ENCODE peak calls at places on chromosome 2, in ten cellular contexts. One of them, this sample, is unnamed.
A peak's percentile ranks its signal among the peaks of the same experiment; 100 is the strongest.

GRCh38 chr2:101630224-101630949 is 67.1 kb upstream of the MAP4K4 start:
- DNase-seq in neural progenitor cell: no peak
- DNase-seq in B cell: no peak
- DNase-seq in activated CD4-positive, alpha-beta T cell treated with anti-CD3 and anti-CD28 coated beads, Interleukin-2, amount 50 U/mL, for 1 hour: no peak
- DNase-seq in NCI-H1092 treated with DMSO at 0.1 percent for 48 hours: no peak
- DNase-seq in left lung: no peak
- DNase-seq in Daoy: peak; percentile 87
- DNase-seq in transverse colon: peak; percentile 17
- DNase-seq in stimulated activated CD8-positive, alpha-beta memory T cell treated with anti-CD3 and anti-CD28 coated beads, Interleukin-4, amount 100 ng/mL, for 1 hour: no peak
- DNase-seq in dorsolateral prefrontal cortex: no peak
- DNase-seq in this sample: no peak

GRCh38 chr2:168118733-168119518 is 128.5 kb downstream of the STK39 start:
- DNase-seq in transverse colon: no peak
- DNase-seq in activated CD4-positive, alpha-beta T cell treated with anti-CD3 and anti-CD28 coated beads, Interleukin-2, amount 50 U/mL, for 1 hour: no peak
- DNase-seq in B cell: peak; percentile 69
- DNase-seq in Daoy: peak; percentile 33
- DNase-seq in NCI-H1092 treated with DMSO at 0.1 percent for 48 hours: peak; percentile 19
- DNase-seq in stimulated activated CD8-positive, alpha-beta memory T cell treated with anti-CD3 and anti-CD28 coated beads, Interleukin-4, amount 100 ng/mL, for 1 hour: no peak
- DNase-seq in left lung: no peak
- DNase-seq in neural progenitor cell: peak; percentile 90
- DNase-seq in dorsolateral prefrontal cortex: no peak
- DNase-seq in this sample: peak; percentile 78

GRCh38 chr2:5250482-5250881 is 441.7 kb upstream of the SOX11 start:
- DNase-seq in NCI-H1092 treated with DMSO at 0.1 percent for 48 hours: no peak
- DNase-seq in dorsolateral prefrontal cortex: no peak
- DNase-seq in transverse colon: no peak
- DNase-seq in stimulated activated CD8-positive, alpha-beta memory T cell treated with anti-CD3 and anti-CD28 coated beads, Interleukin-4, amount 100 ng/mL, for 1 hour: no peak
- DNase-seq in left lung: no peak
- DNase-seq in activated CD4-positive, alpha-beta T cell treated with anti-CD3 and anti-CD28 coated beads, Interleukin-2, amount 50 U/mL, for 1 hour: no peak
- DNase-seq in Daoy: peak; percentile 84
- DNase-seq in B cell: no peak
- DNase-seq in neural progenitor cell: no peak
- DNase-seq in this sample: no peak

GRCh38 chr2:62844311-62845090 is 139.0 kb downstream of the EHBP1 start:
- DNase-seq in left lung: no peak
- DNase-seq in dorsolateral prefrontal cortex: no peak
- DNase-seq in B cell: no peak
- DNase-seq in activated CD4-positive, alpha-beta T cell treated with anti-CD3 and anti-CD28 coated beads, Interleukin-2, amount 50 U/mL, for 1 hour: no peak
- DNase-seq in NCI-H1092 treated with DMSO at 0.1 percent for 48 hours: no peak
- DNase-seq in Daoy: no peak
- DNase-seq in neural progenitor cell: no peak
- DNase-seq in transverse colon: no peak
- DNase-seq in stimulated activated CD8-positive, alpha-beta memory T cell treated with anti-CD3 and anti-CD28 coated beads, Interleukin-4, amount 100 ng/mL, for 1 hour: no peak
- DNase-seq in this sample: no peak

GRCh38 chr2:225581906-225582305 is 182.4 kb downstream of the NYAP2 start:
- DNase-seq in neural progenitor cell: no peak
- DNase-seq in left lung: peak; percentile 47
- DNase-seq in dorsolateral prefrontal cortex: peak; percentile 19
- DNase-seq in NCI-H1092 treated with DMSO at 0.1 percent for 48 hours: no peak
- DNase-seq in Daoy: no peak
- DNase-seq in transverse colon: no peak
- DNase-seq in stimulated activated CD8-positive, alpha-beta memory T cell treated with anti-CD3 and anti-CD28 coated beads, Interleukin-4, amount 100 ng/mL, for 1 hour: no peak
- DNase-seq in B cell: no peak
- DNase-seq in activated CD4-positive, alpha-beta T cell treated with anti-CD3 and anti-CD28 coated beads, Interleukin-2, amount 50 U/mL, for 1 hour: no peak
- DNase-seq in this sample: no peak

GRCh38 chr2:184039493-184039892 is 558.8 kb upstream of the ZNF804A start:
- DNase-seq in neural progenitor cell: no peak
- DNase-seq in Daoy: no peak
- DNase-seq in B cell: no peak
- DNase-seq in dorsolateral prefrontal cortex: no peak
- DNase-seq in stimulated activated CD8-positive, alpha-beta memory T cell treated with anti-CD3 and anti-CD28 coated beads, Interleukin-4, amount 100 ng/mL, for 1 hour: no peak
- DNase-seq in NCI-H1092 treated with DMSO at 0.1 percent for 48 hours: no peak
- DNase-seq in transverse colon: no peak
- DNase-seq in left lung: no peak
- DNase-seq in activated CD4-positive, alpha-beta T cell treated with anti-CD3 and anti-CD28 coated beads, Interleukin-2, amount 50 U/mL, for 1 hour: no peak
- DNase-seq in this sample: no peak

GRCh38 chr2:41042343-41042742 is 590.5 kb upstream of the SLC8A1 start:
- DNase-seq in neural progenitor cell: no peak
- DNase-seq in stimulated activated CD8-positive, alpha-beta memory T cell treated with anti-CD3 and anti-CD28 coated beads, Interleukin-4, amount 100 ng/mL, for 1 hour: no peak
- DNase-seq in left lung: no peak
- DNase-seq in B cell: no peak
- DNase-seq in activated CD4-positive, alpha-beta T cell treated with anti-CD3 and anti-CD28 coated beads, Interleukin-2, amount 50 U/mL, for 1 hour: no peak
- DNase-seq in NCI-H1092 treated with DMSO at 0.1 percent for 48 hours: no peak
- DNase-seq in transverse colon: no peak
- DNase-seq in Daoy: no peak
- DNase-seq in dorsolateral prefrontal cortex: no peak
- DNase-seq in this sample: peak; percentile 7

GRCh38 chr2:88810017-88810416 is 118.5 kb downstream of the RPIA start:
- DNase-seq in activated CD4-positive, alpha-beta T cell treated with anti-CD3 and anti-CD28 coated beads, Interleukin-2, amount 50 U/mL, for 1 hour: no peak
- DNase-seq in NCI-H1092 treated with DMSO at 0.1 percent for 48 hours: peak; percentile 23
- DNase-seq in Daoy: no peak
- DNase-seq in transverse colon: no peak
- DNase-seq in stimulated activated CD8-positive, alpha-beta memory T cell treated with anti-CD3 and anti-CD28 coated beads, Interleukin-4, amount 100 ng/mL, for 1 hour: no peak
- DNase-seq in dorsolateral prefrontal cortex: no peak
- DNase-seq in left lung: no peak
- DNase-seq in neural progenitor cell: no peak
- DNase-seq in B cell: no peak
- DNase-seq in this sample: no peak

GRCh38 chr2:236261452-236261851 is 2.8 kb downstream of the ASB18 start:
- DNase-seq in stimulated activated CD8-positive, alpha-beta memory T cell treated with anti-CD3 and anti-CD28 coated beads, Interleukin-4, amount 100 ng/mL, for 1 hour: no peak
- DNase-seq in B cell: no peak
- DNase-seq in transverse colon: no peak
- DNase-seq in Daoy: peak; percentile 21
- DNase-seq in NCI-H1092 treated with DMSO at 0.1 percent for 48 hours: no peak
- DNase-seq in dorsolateral prefrontal cortex: no peak
- DNase-seq in left lung: no peak
- DNase-seq in neural progenitor cell: no peak
- DNase-seq in activated CD4-positive, alpha-beta T cell treated with anti-CD3 and anti-CD28 coated beads, Interleukin-2, amount 50 U/mL, for 1 hour: no peak
- DNase-seq in this sample: no peak

GRCh38 chr2:127700527-127701192 is 637 bp upstream of the SFT2D3 start:
- DNase-seq in activated CD4-positive, alpha-beta T cell treated with anti-CD3 and anti-CD28 coated beads, Interleukin-2, amount 50 U/mL, for 1 hour: peak; percentile 17
- DNase-seq in left lung: peak; percentile 91
- DNase-seq in dorsolateral prefrontal cortex: no peak
- DNase-seq in Daoy: peak; percentile 37
- DNase-seq in neural progenitor cell: peak; percentile 77
- DNase-seq in transverse colon: peak; percentile 90
- DNase-seq in B cell: peak; percentile 66
- DNase-seq in NCI-H1092 treated with DMSO at 0.1 percent for 48 hours: no peak
- DNase-seq in stimulated activated CD8-positive, alpha-beta memory T cell treated with anti-CD3 and anti-CD28 coated beads, Interleukin-4, amount 100 ng/mL, for 1 hour: no peak
- DNase-seq in this sample: no peak

GRCh38 chr2:82790277-82791021 is 1668.6 kb downstream of the SUCLG1 start:
- DNase-seq in neural progenitor cell: peak; percentile 13
- DNase-seq in transverse colon: no peak
- DNase-seq in left lung: no peak
- DNase-seq in activated CD4-positive, alpha-beta T cell treated with anti-CD3 and anti-CD28 coated beads, Interleukin-2, amount 50 U/mL, for 1 hour: no peak
- DNase-seq in stimulated activated CD8-positive, alpha-beta memory T cell treated with anti-CD3 and anti-CD28 coated beads, Interleukin-4, amount 100 ng/mL, for 1 hour: no peak
- DNase-seq in B cell: no peak
- DNase-seq in Daoy: peak; percentile 37
- DNase-seq in dorsolateral prefrontal cortex: no peak
- DNase-seq in NCI-H1092 treated with DMSO at 0.1 percent for 48 hours: peak; percentile 4
- DNase-seq in this sample: no peak

GRCh38 chr2:71610671-71611070 is 157.3 kb downstream of the DYSF start:
- DNase-seq in Daoy: no peak
- DNase-seq in left lung: peak; percentile 43
- DNase-seq in stimulated activated CD8-positive, alpha-beta memory T cell treated with anti-CD3 and anti-CD28 coated beads, Interleukin-4, amount 100 ng/mL, for 1 hour: no peak
- DNase-seq in neural progenitor cell: no peak
- DNase-seq in NCI-H1092 treated with DMSO at 0.1 percent for 48 hours: no peak
- DNase-seq in activated CD4-positive, alpha-beta T cell treated with anti-CD3 and anti-CD28 coated beads, Interleukin-2, amount 50 U/mL, for 1 hour: no peak
- DNase-seq in transverse colon: no peak
- DNase-seq in B cell: no peak
- DNase-seq in dorsolateral prefrontal cortex: peak; percentile 6
- DNase-seq in this sample: no peak

GRCh38 chr2:100820346-100821254 is 661 bp downstream of the NPAS2 start:
- DNase-seq in Daoy: peak; percentile 18
- DNase-seq in transverse colon: peak; percentile 19
- DNase-seq in neural progenitor cell: peak; percentile 39
- DNase-seq in dorsolateral prefrontal cortex: no peak
- DNase-seq in NCI-H1092 treated with DMSO at 0.1 percent for 48 hours: no peak
- DNase-seq in stimulated activated CD8-positive, alpha-beta memory T cell treated with anti-CD3 and anti-CD28 coated beads, Interleukin-4, amount 100 ng/mL, for 1 hour: no peak
- DNase-seq in left lung: peak; percentile 76
- DNase-seq in B cell: peak; percentile 4
- DNase-seq in activated CD4-positive, alpha-beta T cell treated with anti-CD3 and anti-CD28 coated beads, Interleukin-2, amount 50 U/mL, for 1 hour: no peak
- DNase-seq in this sample: no peak

GRCh38 chr2:219335373-219335786 is 2.8 kb upstream of the RESP18 start:
- DNase-seq in left lung: no peak
- DNase-seq in NCI-H1092 treated with DMSO at 0.1 percent for 48 hours: no peak
- DNase-seq in transverse colon: no peak
- DNase-seq in dorsolateral prefrontal cortex: no peak
- DNase-seq in activated CD4-positive, alpha-beta T cell treated with anti-CD3 and anti-CD28 coated beads, Interleukin-2, amount 50 U/mL, for 1 hour: no peak
- DNase-seq in B cell: no peak
- DNase-seq in Daoy: no peak
- DNase-seq in stimulated activated CD8-positive, alpha-beta memory T cell treated with anti-CD3 and anti-CD28 coated beads, Interleukin-4, amount 100 ng/mL, for 1 hour: no peak
- DNase-seq in neural progenitor cell: peak; percentile 6
- DNase-seq in this sample: peak; percentile 16

GRCh38 chr2:164661349-164661748 is 40.1 kb upstream of the GRB14 start:
- DNase-seq in activated CD4-positive, alpha-beta T cell treated with anti-CD3 and anti-CD28 coated beads, Interleukin-2, amount 50 U/mL, for 1 hour: no peak
- DNase-seq in dorsolateral prefrontal cortex: no peak
- DNase-seq in left lung: no peak
- DNase-seq in Daoy: no peak
- DNase-seq in neural progenitor cell: no peak
- DNase-seq in stimulated activated CD8-positive, alpha-beta memory T cell treated with anti-CD3 and anti-CD28 coated beads, Interleukin-4, amount 100 ng/mL, for 1 hour: no peak
- DNase-seq in B cell: no peak
- DNase-seq in transverse colon: no peak
- DNase-seq in NCI-H1092 treated with DMSO at 0.1 percent for 48 hours: no peak
- DNase-seq in this sample: peak; percentile 33

GRCh38 chr2:234587341-234588053 is 90.6 kb upstream of the ARL4C start:
- DNase-seq in B cell: no peak
- DNase-seq in transverse colon: no peak
- DNase-seq in dorsolateral prefrontal cortex: no peak
- DNase-seq in neural progenitor cell: no peak
- DNase-seq in stimulated activated CD8-positive, alpha-beta memory T cell treated with anti-CD3 and anti-CD28 coated beads, Interleukin-4, amount 100 ng/mL, for 1 hour: no peak
- DNase-seq in activated CD4-positive, alpha-beta T cell treated with anti-CD3 and anti-CD28 coated beads, Interleukin-2, amount 50 U/mL, for 1 hour: no peak
- DNase-seq in left lung: no peak
- DNase-seq in Daoy: peak; percentile 39
- DNase-seq in NCI-H1092 treated with DMSO at 0.1 percent for 48 hours: no peak
- DNase-seq in this sample: no peak

GRCh38 chr2:241570961-241571581 is 12.5 kb downstream of the BOK start:
- DNase-seq in dorsolateral prefrontal cortex: no peak
- DNase-seq in neural progenitor cell: no peak
- DNase-seq in Daoy: no peak
- DNase-seq in B cell: no peak
- DNase-seq in transverse colon: no peak
- DNase-seq in stimulated activated CD8-positive, alpha-beta memory T cell treated with anti-CD3 and anti-CD28 coated beads, Interleukin-4, amount 100 ng/mL, for 1 hour: no peak
- DNase-seq in NCI-H1092 treated with DMSO at 0.1 percent for 48 hours: no peak
- DNase-seq in activated CD4-positive, alpha-beta T cell treated with anti-CD3 and anti-CD28 coated beads, Interleukin-2, amount 50 U/mL, for 1 hour: no peak
- DNase-seq in left lung: no peak
- DNase-seq in this sample: no peak

GRCh38 chr2:174009488-174010223 is 44.5 kb upstream of the SP3 start:
- DNase-seq in B cell: no peak
- DNase-seq in NCI-H1092 treated with DMSO at 0.1 percent for 48 hours: no peak
- DNase-seq in stimulated activated CD8-positive, alpha-beta memory T cell treated with anti-CD3 and anti-CD28 coated beads, Interleukin-4, amount 100 ng/mL, for 1 hour: no peak
- DNase-seq in Daoy: peak; percentile 38
- DNase-seq in transverse colon: no peak
- DNase-seq in activated CD4-positive, alpha-beta T cell treated with anti-CD3 and anti-CD28 coated beads, Interleukin-2, amount 50 U/mL, for 1 hour: no peak
- DNase-seq in left lung: no peak
- DNase-seq in neural progenitor cell: no peak
- DNase-seq in dorsolateral prefrontal cortex: no peak
- DNase-seq in this sample: peak; percentile 74

GRCh38 chr2:182103531-182103930 is 117.9 kb downstream of the PPP1R1C start:
- DNase-seq in left lung: no peak
- DNase-seq in neural progenitor cell: peak; percentile 51
- DNase-seq in Daoy: no peak
- DNase-seq in stimulated activated CD8-positive, alpha-beta memory T cell treated with anti-CD3 and anti-CD28 coated beads, Interleukin-4, amount 100 ng/mL, for 1 hour: no peak
- DNase-seq in activated CD4-positive, alpha-beta T cell treated with anti-CD3 and anti-CD28 coated beads, Interleukin-2, amount 50 U/mL, for 1 hour: no peak
- DNase-seq in dorsolateral prefrontal cortex: no peak
- DNase-seq in NCI-H1092 treated with DMSO at 0.1 percent for 48 hours: no peak
- DNase-seq in B cell: no peak
- DNase-seq in transverse colon: no peak
- DNase-seq in this sample: peak; percentile 7

GRCh38 chr2:50773533-50773932 is 258.4 kb downstream of the NRXN1 start:
- DNase-seq in dorsolateral prefrontal cortex: no peak
- DNase-seq in activated CD4-positive, alpha-beta T cell treated with anti-CD3 and anti-CD28 coated beads, Interleukin-2, amount 50 U/mL, for 1 hour: no peak
- DNase-seq in B cell: no peak
- DNase-seq in left lung: no peak
- DNase-seq in neural progenitor cell: no peak
- DNase-seq in NCI-H1092 treated with DMSO at 0.1 percent for 48 hours: no peak
- DNase-seq in transverse colon: no peak
- DNase-seq in stimulated activated CD8-positive, alpha-beta memory T cell treated with anti-CD3 and anti-CD28 coated beads, Interleukin-4, amount 100 ng/mL, for 1 hour: no peak
- DNase-seq in Daoy: no peak
- DNase-seq in this sample: no peak

GRCh38 chr2:18154259-18154658 is 275.8 kb downstream of the KCNS3 start:
- DNase-seq in dorsolateral prefrontal cortex: no peak
- DNase-seq in NCI-H1092 treated with DMSO at 0.1 percent for 48 hours: no peak
- DNase-seq in B cell: no peak
- DNase-seq in activated CD4-positive, alpha-beta T cell treated with anti-CD3 and anti-CD28 coated beads, Interleukin-2, amount 50 U/mL, for 1 hour: no peak
- DNase-seq in transverse colon: no peak
- DNase-seq in left lung: no peak
- DNase-seq in neural progenitor cell: no peak
- DNase-seq in stimulated activated CD8-positive, alpha-beta memory T cell treated with anti-CD3 and anti-CD28 coated beads, Interleukin-4, amount 100 ng/mL, for 1 hour: no peak
- DNase-seq in Daoy: peak; percentile 88
- DNase-seq in this sample: no peak

GRCh38 chr2:37349376-37349775 is 4.9 kb downstream of the QPCT start:
- DNase-seq in left lung: no peak
- DNase-seq in dorsolateral prefrontal cortex: no peak
- DNase-seq in Daoy: no peak
- DNase-seq in neural progenitor cell: peak; percentile 21
- DNase-seq in transverse colon: no peak
- DNase-seq in stimulated activated CD8-positive, alpha-beta memory T cell treated with anti-CD3 and anti-CD28 coated beads, Interleukin-4, amount 100 ng/mL, for 1 hour: no peak
- DNase-seq in B cell: peak; percentile 53
- DNase-seq in NCI-H1092 treated with DMSO at 0.1 percent for 48 hours: peak; percentile 79
- DNase-seq in activated CD4-positive, alpha-beta T cell treated with anti-CD3 and anti-CD28 coated beads, Interleukin-2, amount 50 U/mL, for 1 hour: no peak
- DNase-seq in this sample: no peak

GRCh38 chr2:62178741-62179271 is 17.1 kb upstream of the B3GNT2 start:
- DNase-seq in stimulated activated CD8-positive, alpha-beta memory T cell treated with anti-CD3 and anti-CD28 coated beads, Interleukin-4, amount 100 ng/mL, for 1 hour: no peak
- DNase-seq in B cell: no peak
- DNase-seq in transverse colon: no peak
- DNase-seq in left lung: no peak
- DNase-seq in Daoy: no peak
- DNase-seq in activated CD4-positive, alpha-beta T cell treated with anti-CD3 and anti-CD28 coated beads, Interleukin-2, amount 50 U/mL, for 1 hour: no peak
- DNase-seq in NCI-H1092 treated with DMSO at 0.1 percent for 48 hours: no peak
- DNase-seq in dorsolateral prefrontal cortex: no peak
- DNase-seq in neural progenitor cell: no peak
- DNase-seq in this sample: peak; percentile 42

GRCh38 chr2:10385933-10386773 is 62.0 kb downstream of the ODC1 start:
- DNase-seq in left lung: no peak
- DNase-seq in stimulated activated CD8-positive, alpha-beta memory T cell treated with anti-CD3 and anti-CD28 coated beads, Interleukin-4, amount 100 ng/mL, for 1 hour: no peak
- DNase-seq in NCI-H1092 treated with DMSO at 0.1 percent for 48 hours: no peak
- DNase-seq in dorsolateral prefrontal cortex: no peak
- DNase-seq in transverse colon: no peak
- DNase-seq in B cell: no peak
- DNase-seq in neural progenitor cell: no peak
- DNase-seq in activated CD4-positive, alpha-beta T cell treated with anti-CD3 and anti-CD28 coated beads, Interleukin-2, amount 50 U/mL, for 1 hour: no peak
- DNase-seq in Daoy: peak; percentile 68
- DNase-seq in this sample: peak; percentile 67

GRCh38 chr2:177740718-177741117 is 331.9 kb downstream of the PDE11A start:
- DNase-seq in NCI-H1092 treated with DMSO at 0.1 percent for 48 hours: no peak
- DNase-seq in neural progenitor cell: no peak
- DNase-seq in Daoy: no peak
- DNase-seq in transverse colon: no peak
- DNase-seq in dorsolateral prefrontal cortex: no peak
- DNase-seq in left lung: no peak
- DNase-seq in stimulated activated CD8-positive, alpha-beta memory T cell treated with anti-CD3 and anti-CD28 coated beads, Interleukin-4, amount 100 ng/mL, for 1 hour: no peak
- DNase-seq in activated CD4-positive, alpha-beta T cell treated with anti-CD3 and anti-CD28 coated beads, Interleukin-2, amount 50 U/mL, for 1 hour: no peak
- DNase-seq in B cell: no peak
- DNase-seq in this sample: peak; percentile 43

GRCh38 chr2:60334610-60335009 is 218.8 kb downstream of the BCL11A start:
- DNase-seq in dorsolateral prefrontal cortex: no peak
- DNase-seq in neural progenitor cell: no peak
- DNase-seq in Daoy: no peak
- DNase-seq in stimulated activated CD8-positive, alpha-beta memory T cell treated with anti-CD3 and anti-CD28 coated beads, Interleukin-4, amount 100 ng/mL, for 1 hour: no peak
- DNase-seq in NCI-H1092 treated with DMSO at 0.1 percent for 48 hours: no peak
- DNase-seq in activated CD4-positive, alpha-beta T cell treated with anti-CD3 and anti-CD28 coated beads, Interleukin-2, amount 50 U/mL, for 1 hour: no peak
- DNase-seq in left lung: no peak
- DNase-seq in B cell: no peak
- DNase-seq in transverse colon: no peak
- DNase-seq in this sample: no peak

GRCh38 chr2:197944416-197944815 is 140.0 kb downstream of the PLCL1 start:
- DNase-seq in left lung: no peak
- DNase-seq in dorsolateral prefrontal cortex: no peak
- DNase-seq in transverse colon: no peak
- DNase-seq in activated CD4-positive, alpha-beta T cell treated with anti-CD3 and anti-CD28 coated beads, Interleukin-2, amount 50 U/mL, for 1 hour: no peak
- DNase-seq in Daoy: no peak
- DNase-seq in B cell: no peak
- DNase-seq in neural progenitor cell: no peak
- DNase-seq in NCI-H1092 treated with DMSO at 0.1 percent for 48 hours: no peak
- DNase-seq in stimulated activated CD8-positive, alpha-beta memory T cell treated with anti-CD3 and anti-CD28 coated beads, Interleukin-4, amount 100 ng/mL, for 1 hour: no peak
- DNase-seq in this sample: no peak

GRCh38 chr2:55482186-55482945 is 37.2 kb upstream of the CFAP36 start:
- DNase-seq in Daoy: peak; percentile 61
- DNase-seq in dorsolateral prefrontal cortex: no peak
- DNase-seq in B cell: no peak
- DNase-seq in transverse colon: no peak
- DNase-seq in activated CD4-positive, alpha-beta T cell treated with anti-CD3 and anti-CD28 coated beads, Interleukin-2, amount 50 U/mL, for 1 hour: no peak
- DNase-seq in neural progenitor cell: no peak
- DNase-seq in NCI-H1092 treated with DMSO at 0.1 percent for 48 hours: peak; percentile 56
- DNase-seq in left lung: no peak
- DNase-seq in stimulated activated CD8-positive, alpha-beta memory T cell treated with anti-CD3 and anti-CD28 coated beads, Interleukin-4, amount 100 ng/mL, for 1 hour: no peak
- DNase-seq in this sample: peak; percentile 56

This sample was measured in fibroblast of mammary gland.